ENCODE peak calls at places on chromosome 10, in six cellular contexts. X is MM.1S, F is B cell, V is left ventricle myocardium inferior, T is WTC11, Q is GM12865. E is an unnamed sample.

GRCh38 chr10:97422921-97423420 is 3.0 kb upstream of the PGAM1 start:
- DNase-seq in V (no peak), X (no peak), Q (peak), T (no peak), F (no peak), E (no peak)

GRCh38 chr10:22606164-22606614 is 108.2 kb downstream of the PIP4K2A start:
- DNase-seq in V (no peak), Q (peak), T (no peak), X (peak), F (peak), E (no peak)

GRCh38 chr10:116990276-116990800 is 14.6 kb downstream of the SHTN1 start:
- DNase-seq in V (no peak), X (no peak), T (no peak), Q (no peak), F (no peak), E (no peak)

GRCh38 chr10:30182191-30183075 is 123.0 kb upstream of the JCAD start:
- DNase-seq in X (no peak), V (no peak), Q (no peak), T (no peak), F (no peak), E (no peak)

GRCh38 chr10:95336702-95337101 is 45.9 kb upstream of the PDLIM1 start:
- DNase-seq in X (no peak), T (no peak), F (no peak), V (no peak), Q (no peak), E (no peak)

GRCh38 chr10:79402951-79403350 is 42.5 kb downstream of the ZCCHC24 start:
- DNase-seq in T (no peak), X (no peak), V (peak), Q (no peak), F (no peak), E (no peak)

GRCh38 chr10:95394161-95394880 is 103.5 kb upstream of the PDLIM1 start:
- DNase-seq in V (no peak), Q (peak), T (no peak), F (no peak), X (no peak), E (no peak)

GRCh38 chr10:33235271-33235884 is 99.1 kb downstream of the NRP1 start:
- DNase-seq in F (no peak), T (no peak), Q (no peak), V (no peak), X (no peak), E (no peak)

GRCh38 chr10:32446701-32447406 is 914 bp downstream of the CCDC7 start:
- DNase-seq in V (no peak), F (no peak), T (no peak), X (peak), Q (peak), E (no peak)

GRCh38 chr10:30671011-30671616 is 41.6 kb upstream of the LYZL2 start:
- DNase-seq in F (peak), Q (peak), T (peak), X (peak), V (no peak), E (peak)

GRCh38 chr10:119653209-119653608 is 2.0 kb downstream of the BAG3 start:
- DNase-seq in Q (no peak), T (no peak), X (no peak), F (no peak), V (no peak), E (no peak)

GRCh38 chr10:119650692-119651513 is at the start of gene BAG3:
- DNase-seq in Q (peak), T (peak), X (peak), V (peak), F (peak), E (peak)

GRCh38 chr10:119651514-119652327 is 541 bp downstream of the BAG3 start:
- DNase-seq in V (peak), F (peak), T (no peak), X (peak), Q (no peak), E (peak)

GRCh38 chr10:119654540-119654939 is 3.4 kb downstream of the BAG3 start:
- DNase-seq in V (peak), T (no peak), X (no peak), Q (no peak), F (no peak), E (no peak)

DNA sequence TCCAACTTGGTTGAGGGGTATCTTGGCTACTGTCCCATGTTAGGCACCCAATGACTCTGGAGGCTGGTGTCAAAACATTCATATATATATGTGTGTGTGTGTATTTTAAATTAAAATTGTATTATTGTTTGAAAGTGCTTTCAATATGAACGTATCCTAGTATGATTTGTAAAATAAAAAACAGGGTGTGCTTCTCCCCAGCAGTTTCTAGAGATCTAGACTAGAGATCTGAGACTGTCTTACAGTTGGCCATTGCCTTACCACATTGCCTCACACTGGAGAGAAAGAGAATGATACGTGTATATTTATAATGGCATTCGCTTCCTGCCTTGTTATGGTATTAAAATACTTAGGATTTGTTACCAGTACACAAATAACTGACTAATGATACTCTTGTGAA is 1.2 kb downstream of the BAG3 start:
- DNase-seq in V (no peak), Q (peak), T (no peak), X (peak), F (no peak), E (no peak)
- TF ChIP-seq CTCF in V (peak), Q (no peak), T (no peak), X (peak), F (no peak), E (peak)

DNA sequence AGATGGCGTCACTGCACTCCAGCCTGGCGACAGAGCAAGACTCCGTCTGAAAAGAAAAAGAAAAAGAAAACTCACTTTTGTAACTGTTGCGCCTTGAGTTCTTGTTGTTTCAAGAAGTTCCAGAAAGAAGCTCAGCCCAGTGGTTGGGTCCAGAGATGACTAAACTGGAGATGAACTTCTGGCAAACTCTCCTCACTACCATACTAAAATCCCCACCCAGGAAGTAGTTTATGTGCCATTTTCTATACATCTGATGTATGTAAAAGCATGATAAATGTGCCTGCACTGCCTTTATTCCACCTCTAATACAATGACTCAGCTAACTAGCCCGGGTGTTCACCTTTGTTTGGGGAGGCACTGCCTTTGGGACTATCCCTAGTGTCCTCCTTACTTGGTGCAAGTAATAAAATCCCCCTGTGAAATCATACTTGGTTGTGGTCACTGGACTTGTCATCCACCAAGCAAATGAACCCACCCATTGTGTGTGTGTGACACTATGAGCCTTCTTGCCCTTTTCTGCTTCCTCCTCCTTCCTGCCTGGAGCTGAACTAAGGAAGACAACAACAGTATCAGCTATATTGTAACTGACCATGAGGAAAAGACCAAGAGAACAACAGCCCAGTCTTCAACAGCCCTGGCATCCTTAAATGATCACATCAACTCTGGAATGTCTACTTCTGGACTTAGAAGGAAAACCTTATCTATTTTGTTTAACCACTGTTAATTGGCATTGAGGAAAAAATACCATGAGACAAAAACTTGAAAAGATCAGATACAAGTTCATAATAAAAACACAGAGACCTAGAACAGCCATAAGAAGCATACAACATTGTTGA is 33.6 kb downstream of the JMJD1C start:
- DNase-seq in T (no peak), V (no peak), X (no peak), Q (peak), F (no peak), E (no peak)
- TF ChIP-seq CTCF in T (no peak), V (no peak), X (no peak), Q (no peak), F (no peak), E (no peak)

GRCh38 chr10:132939378-132939955 is 2.9 kb downstream of the CFAP46 start:
- DNase-seq in V (no peak), F (no peak), X (no peak), T (no peak), Q (no peak), E (no peak)

GRCh38 chr10:132940791-132941465 is 1.4 kb downstream of the CFAP46 start:
- DNase-seq in V (no peak), T (no peak), X (no peak), F (no peak), Q (peak), E (no peak)

GRCh38 chr10:132938472-132939329 is 3.7 kb downstream of the CFAP46 start:
- DNase-seq in V (no peak), X (no peak), F (no peak), T (peak), Q (no peak), E (no peak)

GRCh38 chr10:132941640-132942051 is 724 bp downstream of the CFAP46 start:
- DNase-seq in F (no peak), T (no peak), X (no peak), Q (no peak), V (no peak), E (no peak)

GRCh38 chr10:132939957-132940790 is 2.2 kb downstream of the CFAP46 start:
- DNase-seq in T (peak), Q (peak), V (no peak), X (no peak), F (peak), E (peak)
- TF ChIP-seq CTCF in T (peak), Q (peak), V (peak), X (peak), F (peak), E (peak)

GRCh38 chr10:102994551-102995295 is 76.6 kb downstream of the CNNM2 start:
- DNase-seq in T (no peak), V (no peak), X (no peak), F (no peak), Q (peak), E (no peak)

GRCh38 chr10:102996876-102997275 is 78.8 kb downstream of the CNNM2 start:
- DNase-seq in X (no peak), F (no peak), Q (no peak), T (no peak), V (no peak), E (no peak)

GRCh38 chr10:102997998-102998397 is 79.9 kb downstream of the CNNM2 start:
- DNase-seq in V (no peak), F (no peak), T (no peak), Q (peak), X (no peak), E (no peak)

GRCh38 chr10:102998508-102998907 is 80.4 kb downstream of the CNNM2 start:
- DNase-seq in V (no peak), F (no peak), Q (no peak), X (no peak), T (no peak), E (no peak)
- TF ChIP-seq CTCF in V (no peak), F (no peak), Q (no peak), X (no peak), T (no peak), E (no peak)

DNA sequence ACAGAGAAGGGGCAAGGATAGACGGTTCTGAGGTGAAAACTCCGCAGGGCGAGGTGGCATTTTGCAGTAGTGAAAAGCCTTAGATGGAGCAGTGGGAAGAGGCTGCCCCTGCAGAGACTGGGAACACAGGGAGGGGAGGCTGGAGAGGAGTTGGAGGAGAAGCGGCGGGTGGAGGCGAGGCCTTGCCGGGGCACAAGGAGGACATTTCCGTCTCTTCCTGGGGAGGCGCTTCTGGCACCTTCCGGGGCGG is 42.6 kb downstream of the LDB3 start:
- DNase-seq in Q (no peak), T (no peak), V (no peak), X (no peak), F (no peak), E (no peak)
- TF ChIP-seq CTCF in Q (no peak), T (peak), V (no peak), X (peak), F (peak), E (no peak)

DNA sequence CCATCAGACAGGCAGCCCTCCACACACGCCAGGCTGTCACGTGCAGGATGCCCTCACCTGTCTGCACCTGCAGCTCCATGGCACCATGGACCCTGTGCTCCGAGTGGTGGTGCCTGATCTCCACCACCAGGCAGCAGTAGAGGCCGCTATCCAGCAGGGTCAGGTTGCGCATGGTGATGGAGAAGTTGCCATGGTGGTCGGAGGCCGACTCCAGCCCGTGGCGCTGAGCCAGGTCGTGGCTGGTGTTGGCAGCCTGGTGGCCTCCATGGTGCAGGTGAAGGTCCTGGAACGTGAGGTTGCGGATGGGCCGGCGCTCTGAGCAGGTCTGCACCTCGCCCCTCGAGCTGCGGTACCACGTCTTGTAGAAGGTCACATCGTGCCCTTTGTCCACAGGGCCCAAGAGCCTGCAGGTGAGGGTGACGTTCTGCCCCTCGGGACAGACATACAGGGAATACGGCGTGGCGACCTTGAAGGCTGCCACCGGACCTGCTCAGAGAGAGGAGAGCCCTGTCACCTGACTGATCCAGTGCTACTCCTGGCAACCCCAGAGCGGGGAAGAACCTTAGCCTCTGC is 11.7 kb downstream of the VSIR start:
- DNase-seq in V (no peak), T (peak), Q (no peak), F (no peak), X (no peak), E (no peak)
- TF ChIP-seq CTCF in V (peak), T (peak), Q (peak), F (no peak), X (peak), E (no peak)

GRCh38 chr10:81031774-81032173 is 494.1 kb downstream of the SH2D4B start:
- DNase-seq in T (no peak), Q (peak), F (no peak), V (no peak), X (peak), E (no peak)
- TF ChIP-seq CTCF in T (no peak), Q (no peak), F (no peak), V (no peak), X (no peak), E (no peak)